ENCODE peak calls at places on chromosomes 13 and 19, in ten cellular contexts. One of them, this sample, is unnamed.

GRCh38 chr19:43148233-43148632 is 38.1 kb downstream of the PSG5 start:
- DNase-seq in HFFc6: peak; percentile 87
- DNase-seq in mucosa of descending colon: no peak
- DNase-seq in CD8-positive, alpha-beta T cell: no peak
- DNase-seq in AG04450: peak; percentile 69
- DNase-seq in astrocyte of the cerebellum: no peak
- DNase-seq in endodermal cell: no peak
- DNase-seq in GM13976: no peak
- DNase-seq in stomach: no peak
- DNase-seq in transverse colon: no peak
- DNase-seq in this sample: no peak

GRCh38 chr19:4580961-4581380 is 21.5 kb upstream of the SEMA6B start:
- DNase-seq in astrocyte of the cerebellum: no peak
- DNase-seq in CD8-positive, alpha-beta T cell: no peak
- DNase-seq in stomach: no peak
- DNase-seq in endodermal cell: peak; percentile 48
- DNase-seq in AG04450: no peak
- DNase-seq in HFFc6: no peak
- DNase-seq in transverse colon: no peak
- DNase-seq in mucosa of descending colon: no peak
- DNase-seq in GM13976: no peak
- DNase-seq in this sample: no peak

GRCh38 chr13:27055501-27055900 is 116.1 kb downstream of the USP12 start:
- DNase-seq in astrocyte of the cerebellum: no peak
- DNase-seq in stomach: no peak
- DNase-seq in CD8-positive, alpha-beta T cell: no peak
- DNase-seq in endodermal cell: no peak
- DNase-seq in GM13976: no peak
- DNase-seq in mucosa of descending colon: no peak
- DNase-seq in transverse colon: no peak
- DNase-seq in HFFc6: no peak
- DNase-seq in AG04450: no peak
- DNase-seq in this sample: no peak

GRCh38 chr19:2044709-2045500 is 6.1 kb downstream of the MKNK2 start:
- DNase-seq in HFFc6: no peak
- DNase-seq in AG04450: no peak
- DNase-seq in GM13976: no peak
- DNase-seq in astrocyte of the cerebellum: no peak
- DNase-seq in CD8-positive, alpha-beta T cell: no peak
- DNase-seq in mucosa of descending colon: no peak
- DNase-seq in stomach: no peak
- DNase-seq in transverse colon: no peak
- DNase-seq in endodermal cell: peak; percentile 45
- DNase-seq in this sample: no peak

GRCh38 chr19:28468701-28469459 is 744.1 kb downstream of the UQCRFS1 start:
- DNase-seq in stomach: no peak
- DNase-seq in astrocyte of the cerebellum: no peak
- DNase-seq in endodermal cell: peak; percentile 82
- DNase-seq in transverse colon: peak; percentile 75
- DNase-seq in AG04450: no peak
- DNase-seq in HFFc6: no peak
- DNase-seq in GM13976: no peak
- DNase-seq in CD8-positive, alpha-beta T cell: no peak
- DNase-seq in mucosa of descending colon: peak; percentile 75
- DNase-seq in this sample: no peak

GRCh38 chr19:3969435-3970312 is 1.2 kb downstream of the DAPK3 start:
- DNase-seq in endodermal cell: peak; percentile 88
- DNase-seq in mucosa of descending colon: no peak
- DNase-seq in CD8-positive, alpha-beta T cell: no peak
- DNase-seq in AG04450: peak; percentile 62
- DNase-seq in astrocyte of the cerebellum: peak; percentile 81
- DNase-seq in GM13976: no peak
- DNase-seq in stomach: peak; percentile 57
- DNase-seq in transverse colon: no peak
- DNase-seq in HFFc6: peak; percentile 83
- DNase-seq in this sample: no peak

GRCh38 chr13:40571338-40571737 is 95.1 kb downstream of the FOXO1 start:
- DNase-seq in endodermal cell: no peak
- DNase-seq in mucosa of descending colon: no peak
- DNase-seq in HFFc6: no peak
- DNase-seq in GM13976: no peak
- DNase-seq in AG04450: no peak
- DNase-seq in transverse colon: no peak
- DNase-seq in astrocyte of the cerebellum: no peak
- DNase-seq in CD8-positive, alpha-beta T cell: no peak
- DNase-seq in stomach: no peak
- DNase-seq in this sample: no peak

GRCh38 chr19:17618919-17619318 is 63.5 kb downstream of the COLGALT1 start:
- DNase-seq in astrocyte of the cerebellum: no peak
- DNase-seq in endodermal cell: no peak
- DNase-seq in mucosa of descending colon: no peak
- DNase-seq in AG04450: no peak
- DNase-seq in stomach: no peak
- DNase-seq in HFFc6: no peak
- DNase-seq in transverse colon: no peak
- DNase-seq in CD8-positive, alpha-beta T cell: no peak
- DNase-seq in GM13976: no peak
- DNase-seq in this sample: no peak

GRCh38 chr13:49812806-49813205 is 20.3 kb upstream of the KPNA3 start:
- DNase-seq in mucosa of descending colon: no peak
- DNase-seq in AG04450: no peak
- DNase-seq in CD8-positive, alpha-beta T cell: no peak
- DNase-seq in transverse colon: no peak
- DNase-seq in endodermal cell: no peak
- DNase-seq in astrocyte of the cerebellum: no peak
- DNase-seq in HFFc6: no peak
- DNase-seq in GM13976: no peak
- DNase-seq in stomach: no peak
- DNase-seq in this sample: no peak

GRCh38 chr19:7254590-7254989 is 39.6 kb downstream of the INSR start:
- DNase-seq in GM13976: no peak
- DNase-seq in transverse colon: no peak
- DNase-seq in endodermal cell: no peak
- DNase-seq in AG04450: no peak
- DNase-seq in astrocyte of the cerebellum: no peak
- DNase-seq in stomach: no peak
- DNase-seq in HFFc6: no peak
- DNase-seq in mucosa of descending colon: no peak
- DNase-seq in CD8-positive, alpha-beta T cell: no peak
- DNase-seq in this sample: no peak

GRCh38 chr19:16621165-16621800 is 6.7 kb downstream of the MED26 start:
- DNase-seq in HFFc6: no peak
- DNase-seq in stomach: no peak
- DNase-seq in astrocyte of the cerebellum: no peak
- DNase-seq in mucosa of descending colon: no peak
- DNase-seq in endodermal cell: no peak
- DNase-seq in GM13976: no peak
- DNase-seq in AG04450: no peak
- DNase-seq in transverse colon: no peak
- DNase-seq in CD8-positive, alpha-beta T cell: no peak
- DNase-seq in this sample: no peak

GRCh38 chr13:50991624-50992610 is 82.3 kb downstream of the RNASEH2B start:
- DNase-seq in stomach: no peak
- DNase-seq in astrocyte of the cerebellum: no peak
- DNase-seq in mucosa of descending colon: peak; percentile 27
- DNase-seq in endodermal cell: no peak
- DNase-seq in AG04450: no peak
- DNase-seq in GM13976: peak; percentile 45
- DNase-seq in CD8-positive, alpha-beta T cell: no peak
- DNase-seq in transverse colon: no peak
- DNase-seq in HFFc6: no peak
- DNase-seq in this sample: peak; percentile 48

DNA sequence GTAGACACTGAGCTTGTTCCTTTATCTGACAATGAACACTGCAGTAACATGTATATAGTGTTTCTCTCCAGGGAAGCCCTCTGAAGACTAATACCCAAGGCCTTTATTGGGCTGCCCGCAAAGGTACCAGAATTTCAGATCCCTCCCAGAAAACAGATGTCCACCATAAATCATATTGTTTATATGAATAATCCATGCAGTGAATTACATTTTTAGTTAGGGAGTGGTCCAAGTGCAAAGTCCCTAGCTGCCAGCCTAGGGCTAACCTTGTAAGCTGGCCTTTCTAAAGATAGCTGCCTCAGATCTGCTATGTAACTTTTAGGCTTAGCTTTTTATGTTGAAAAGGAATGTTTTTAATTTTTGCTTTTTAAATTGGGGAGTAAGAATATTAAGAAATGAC is 44.7 kb downstream of the TDRD3 start:
- DNase-seq in HFFc6: no peak
- DNase-seq in GM13976: no peak
- DNase-seq in astrocyte of the cerebellum: no peak
- DNase-seq in endodermal cell: no peak
- DNase-seq in CD8-positive, alpha-beta T cell: no peak
- DNase-seq in stomach: no peak
- DNase-seq in mucosa of descending colon: peak; percentile 21
- DNase-seq in transverse colon: no peak
- DNase-seq in AG04450: no peak
- DNase-seq in this sample: no peak
- TF ChIP-seq CTCF in HFFc6: no peak
- TF ChIP-seq CTCF in GM13976: no peak
- TF ChIP-seq CTCF in astrocyte of the cerebellum: no peak
- TF ChIP-seq CTCF in endodermal cell: no peak
- TF ChIP-seq CTCF in CD8-positive, alpha-beta T cell: no peak
- TF ChIP-seq CTCF in stomach: no peak
- TF ChIP-seq CTCF in mucosa of descending colon: no peak
- TF ChIP-seq CTCF in transverse colon: no peak
- TF ChIP-seq CTCF in AG04450: no peak
- TF ChIP-seq CTCF in this sample: no peak

GRCh38 chr13:109567315-109567714 is 219.1 kb downstream of the IRS2 start:
- DNase-seq in stomach: no peak
- DNase-seq in astrocyte of the cerebellum: no peak
- DNase-seq in HFFc6: no peak
- DNase-seq in endodermal cell: no peak
- DNase-seq in transverse colon: no peak
- DNase-seq in GM13976: no peak
- DNase-seq in AG04450: no peak
- DNase-seq in mucosa of descending colon: no peak
- DNase-seq in CD8-positive, alpha-beta T cell: no peak
- DNase-seq in this sample: no peak
- TF ChIP-seq CTCF in stomach: no peak
- TF ChIP-seq CTCF in astrocyte of the cerebellum: no peak
- TF ChIP-seq CTCF in HFFc6: peak; percentile 57
- TF ChIP-seq CTCF in endodermal cell: no peak
- TF ChIP-seq CTCF in transverse colon: no peak
- TF ChIP-seq CTCF in GM13976: no peak
- TF ChIP-seq CTCF in AG04450: peak; percentile 54
- TF ChIP-seq CTCF in mucosa of descending colon: no peak
- TF ChIP-seq CTCF in CD8-positive, alpha-beta T cell: no peak
- TF ChIP-seq CTCF in this sample: no peak

DNA sequence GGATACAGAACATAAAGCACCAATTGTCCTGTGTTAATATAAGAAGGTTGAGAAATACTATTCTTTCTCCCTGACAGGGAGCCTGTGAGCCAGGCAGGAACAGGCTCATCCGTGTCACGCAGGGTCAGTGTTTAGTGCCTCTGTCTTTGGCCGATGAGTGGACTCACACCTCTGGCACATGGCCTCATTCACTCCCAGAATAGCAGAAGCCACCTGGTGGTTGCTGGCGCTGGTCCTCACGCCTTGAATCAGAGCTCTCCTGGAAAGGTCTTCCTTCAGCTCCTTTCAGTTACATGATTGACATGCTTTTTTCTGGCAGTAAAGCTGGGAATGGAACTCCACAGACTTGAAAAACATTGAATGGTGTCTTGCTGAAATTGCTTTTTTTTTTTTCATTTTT is 28.1 kb upstream of the SIAH3 start:
- DNase-seq in transverse colon: peak; percentile 10
- DNase-seq in HFFc6: no peak
- DNase-seq in endodermal cell: peak; percentile 86
- DNase-seq in AG04450: no peak
- DNase-seq in stomach: peak; percentile 48
- DNase-seq in astrocyte of the cerebellum: no peak
- DNase-seq in CD8-positive, alpha-beta T cell: no peak
- DNase-seq in mucosa of descending colon: peak; percentile 32
- DNase-seq in GM13976: no peak
- DNase-seq in this sample: no peak
- TF ChIP-seq CTCF in transverse colon: no peak
- TF ChIP-seq CTCF in HFFc6: no peak
- TF ChIP-seq CTCF in endodermal cell: peak; percentile 83
- TF ChIP-seq CTCF in AG04450: no peak
- TF ChIP-seq CTCF in stomach: peak; percentile 19
- TF ChIP-seq CTCF in astrocyte of the cerebellum: peak; percentile 57
- TF ChIP-seq CTCF in CD8-positive, alpha-beta T cell: no peak
- TF ChIP-seq CTCF in mucosa of descending colon: no peak
- TF ChIP-seq CTCF in GM13976: no peak
- TF ChIP-seq CTCF in this sample: peak; percentile 3

GRCh38 chr19:35487821-35488220 is 2.4 kb downstream of the KRTDAP start:
- DNase-seq in GM13976: no peak
- DNase-seq in transverse colon: no peak
- DNase-seq in CD8-positive, alpha-beta T cell: no peak
- DNase-seq in AG04450: no peak
- DNase-seq in mucosa of descending colon: no peak
- DNase-seq in HFFc6: no peak
- DNase-seq in stomach: no peak
- DNase-seq in astrocyte of the cerebellum: no peak
- DNase-seq in endodermal cell: no peak
- DNase-seq in this sample: no peak

GRCh38 chr19:35486268-35486708 is 4.0 kb downstream of the KRTDAP start:
- DNase-seq in CD8-positive, alpha-beta T cell: no peak
- DNase-seq in mucosa of descending colon: no peak
- DNase-seq in transverse colon: no peak
- DNase-seq in GM13976: no peak
- DNase-seq in HFFc6: no peak
- DNase-seq in astrocyte of the cerebellum: no peak
- DNase-seq in endodermal cell: no peak
- DNase-seq in AG04450: no peak
- DNase-seq in stomach: no peak
- DNase-seq in this sample: no peak

GRCh38 chr19:35490364-35490763 is at the start of gene KRTDAP:
- DNase-seq in CD8-positive, alpha-beta T cell: no peak
- DNase-seq in GM13976: no peak
- DNase-seq in transverse colon: no peak
- DNase-seq in AG04450: no peak
- DNase-seq in astrocyte of the cerebellum: no peak
- DNase-seq in stomach: no peak
- DNase-seq in mucosa of descending colon: no peak
- DNase-seq in endodermal cell: no peak
- DNase-seq in HFFc6: no peak
- DNase-seq in this sample: no peak

GRCh38 chr19:35491838-35492360 is 1.6 kb upstream of the KRTDAP start:
- DNase-seq in transverse colon: no peak
- DNase-seq in CD8-positive, alpha-beta T cell: no peak
- DNase-seq in HFFc6: no peak
- DNase-seq in AG04450: no peak
- DNase-seq in endodermal cell: no peak
- DNase-seq in stomach: peak; percentile 71
- DNase-seq in GM13976: no peak
- DNase-seq in astrocyte of the cerebellum: no peak
- DNase-seq in mucosa of descending colon: no peak
- DNase-seq in this sample: no peak

DNA sequence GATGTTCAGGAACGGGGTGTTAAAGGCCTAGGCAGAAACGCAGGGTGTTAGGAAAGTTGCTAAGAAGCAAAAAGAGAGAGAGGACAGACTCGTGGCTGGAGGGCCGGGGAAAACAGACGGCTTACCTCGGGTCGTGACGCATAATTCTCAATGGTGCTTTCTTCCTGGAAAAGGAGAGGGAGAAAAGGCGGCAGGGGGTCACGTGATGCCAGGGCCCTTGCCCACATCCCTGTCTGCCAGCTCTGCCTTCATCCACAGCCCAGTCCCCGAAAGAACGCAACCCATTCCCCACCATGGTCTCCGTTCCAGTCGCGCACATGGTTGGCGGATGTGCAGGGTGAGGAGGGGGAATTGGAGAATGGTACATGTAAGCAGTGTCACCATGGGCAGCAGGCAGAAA is 1.6 kb downstream of the KRTDAP start:
- DNase-seq in astrocyte of the cerebellum: no peak
- DNase-seq in transverse colon: no peak
- DNase-seq in GM13976: no peak
- DNase-seq in AG04450: no peak
- DNase-seq in stomach: no peak
- DNase-seq in HFFc6: no peak
- DNase-seq in mucosa of descending colon: no peak
- DNase-seq in CD8-positive, alpha-beta T cell: no peak
- DNase-seq in endodermal cell: no peak
- DNase-seq in this sample: no peak
- TF ChIP-seq CTCF in astrocyte of the cerebellum: no peak
- TF ChIP-seq CTCF in transverse colon: no peak
- TF ChIP-seq CTCF in GM13976: no peak
- TF ChIP-seq CTCF in AG04450: no peak
- TF ChIP-seq CTCF in stomach: no peak
- TF ChIP-seq CTCF in HFFc6: no peak
- TF ChIP-seq CTCF in mucosa of descending colon: no peak
- TF ChIP-seq CTCF in CD8-positive, alpha-beta T cell: no peak
- TF ChIP-seq CTCF in endodermal cell: no peak
- TF ChIP-seq CTCF in this sample: no peak

This sample was measured in GM10248.